ENCODE peak calls at places on chromosomes 1 and 21, in eight cellular contexts. N, Y, T, J, O, M, X and C are unnamed samples.

GRCh38 chr1:43143441-43143888 is 28.6 kb downstream of the EBNA1BP2 start:
- DNase-seq in Y (peak), M (no peak), O (no peak), T (no peak), N (no peak), J (no peak), X (no peak), C (no peak)

GRCh38 chr21:36200089-36200561 is 43.5 kb downstream of the DOP1B start:
- DNase-seq in T (no peak), M (no peak), J (no peak), N (no peak), O (no peak), X (no peak), Y (no peak), C (no peak)

GRCh38 chr1:55285849-55286248 is 70.7 kb upstream of the USP24 start:
- DNase-seq in Y (no peak), J (no peak), X (no peak), N (no peak), T (no peak), M (no peak), O (no peak), C (no peak)

GRCh38 chr1:110040548-110040947 is 6.1 kb downstream of the STRIP1 start:
- DNase-seq in O (no peak), N (no peak), M (no peak), X (no peak), Y (no peak), J (no peak), T (no peak), C (no peak)

GRCh38 chr1:105591681-105592080 is 1464.8 kb upstream of the PRMT6 start:
- DNase-seq in T (no peak), Y (no peak), N (no peak), O (no peak), M (no peak), X (no peak), J (no peak), C (no peak)

GRCh38 chr1:116067564-116067887 is 43.7 kb upstream of the MAB21L3 start:
- DNase-seq in T (no peak), M (no peak), O (peak), J (peak), Y (no peak), X (no peak), N (peak), C (peak)

GRCh38 chr21:45870851-45871615 is 110.5 kb upstream of the COL6A1 start:
- DNase-seq in X (no peak), M (no peak), N (no peak), J (no peak), T (no peak), O (no peak), Y (no peak), C (no peak)

GRCh38 chr1:209250970-209251636 is 332.4 kb upstream of the CAMK1G start:
- DNase-seq in M (no peak), X (no peak), T (no peak), N (no peak), Y (no peak), J (no peak), O (no peak), C (peak)

GRCh38 chr1:103525114-103525606 is 339 bp upstream of the RNPC3 start:
- DNase-seq in O (no peak), X (peak), T (no peak), J (peak), M (no peak), Y (no peak), N (no peak), C (peak)

GRCh38 chr1:65724151-65724550 is 68.5 kb upstream of the PDE4B start:
- DNase-seq in T (no peak), M (no peak), O (no peak), J (no peak), X (no peak), N (no peak), Y (no peak), C (no peak)

GRCh38 chr1:19646366-19646765 is 2.3 kb downstream of the NBL1 start:
- DNase-seq in O (no peak), X (no peak), Y (no peak), N (no peak), T (no peak), J (no peak), M (no peak), C (no peak)

GRCh38 chr1:218351617-218352438 is 6.7 kb downstream of the TGFB2 start:
- DNase-seq in T (no peak), N (no peak), J (no peak), M (no peak), Y (no peak), X (peak), O (peak), C (peak)

GRCh38 chr1:18836654-18837053 is 22.8 kb downstream of the TAS1R2 start:
- DNase-seq in N (no peak), M (no peak), O (no peak), T (no peak), X (no peak), Y (no peak), J (no peak), C (no peak)

GRCh38 chr21:18725653-18726052 is 322.1 kb upstream of the TMPRSS15 start:
- DNase-seq in N (no peak), T (no peak), M (no peak), X (no peak), O (no peak), Y (peak), J (no peak), C (no peak)

GRCh38 chr1:61589382-61589765 is 135.6 kb downstream of the TM2D1 start:
- DNase-seq in M (no peak), X (peak), Y (no peak), N (no peak), J (no peak), O (no peak), T (no peak), C (no peak)

GRCh38 chr1:243230914-243231313 is 24.2 kb downstream of the CEP170 start:
- DNase-seq in O (no peak), J (no peak), Y (no peak), X (no peak), T (no peak), N (no peak), M (no peak), C (no peak)

GRCh38 chr1:203166192-203166940 is 9.3 kb downstream of the MYBPH start:
- DNase-seq in J (no peak), X (no peak), M (no peak), N (no peak), O (no peak), Y (no peak), T (no peak), C (no peak)

GRCh38 chr1:197731449-197731848 is 43.8 kb downstream of the DENND1B start:
- DNase-seq in T (no peak), O (no peak), M (no peak), X (no peak), J (no peak), Y (no peak), N (no peak), C (no peak)

GRCh38 chr1:11000526-11000925 is 11.9 kb upstream of the TARDBP start:
- DNase-seq in T (no peak), Y (no peak), M (no peak), N (no peak), X (no peak), O (no peak), J (no peak), C (no peak)

GRCh38 chr1:36752891-36753361 is 270.2 kb upstream of the CSF3R start:
- DNase-seq in T (no peak), N (no peak), J (no peak), Y (no peak), M (no peak), X (no peak), O (no peak), C (no peak)

GRCh38 chr1:119217429-119217828 is 77.0 kb upstream of the WARS2 start:
- DNase-seq in T (no peak), N (no peak), X (no peak), Y (no peak), O (no peak), J (no peak), M (no peak), C (no peak)
- TF ChIP-seq CTCF in T (no peak), N (no peak), X (no peak), Y (no peak), O (no peak), J (no peak), M (no peak), C (no peak)

GRCh38 chr21:33325222-33326067 is 675 bp downstream of the IFNAR1 start:
- DNase-seq in X (peak), M (peak), T (peak), N (no peak), O (peak), J (peak), Y (peak), C (peak)
- TF ChIP-seq CTCF in X (peak), M (no peak), T (no peak), N (no peak), O (no peak), J (no peak), Y (no peak), C (no peak)

GRCh38 chr21:22120616-22121266 is 1122.5 kb downstream of the NCAM2 start:
- DNase-seq in X (no peak), J (no peak), O (no peak), Y (no peak), M (no peak), N (no peak), T (no peak), C (no peak)
- TF ChIP-seq CTCF in X (no peak), J (no peak), O (peak), Y (peak), M (no peak), N (no peak), T (peak), C (peak)

GRCh38 chr1:68384872-68385390 is 64.8 kb downstream of the RPE65 start:
- DNase-seq in M (no peak), X (no peak), T (no peak), Y (no peak), O (peak), J (no peak), N (peak), C (peak)
- TF ChIP-seq CTCF in M (no peak), X (no peak), T (no peak), Y (no peak), O (no peak), J (no peak), N (no peak), C (no peak)

GRCh38 chr1:98457212-98457611 is 204.3 kb upstream of the SNX7 start:
- DNase-seq in N (no peak), X (no peak), M (no peak), T (no peak), Y (no peak), J (no peak), O (no peak), C (no peak)

GRCh38 chr1:98454666-98455065 is 206.9 kb upstream of the SNX7 start:
- DNase-seq in N (no peak), O (no peak), J (no peak), T (no peak), X (no peak), Y (no peak), M (no peak), C (no peak)

GRCh38 chr1:98452162-98452561 is 209.4 kb upstream of the SNX7 start:
- DNase-seq in O (no peak), X (no peak), T (no peak), M (no peak), N (no peak), Y (no peak), J (no peak), C (no peak)
- TF ChIP-seq CTCF in O (no peak), X (no peak), T (no peak), M (no peak), N (no peak), Y (no peak), J (no peak), C (no peak)

GRCh38 chr1:220879509-220880366 is 495 bp downstream of the HLX start:
- DNase-seq in T (no peak), O (no peak), M (no peak), N (no peak), J (no peak), X (peak), Y (peak), C (peak)

GRCh38 chr1:220880367-220880680 is 1.1 kb downstream of the HLX start:
- DNase-seq in Y (no peak), O (no peak), N (no peak), M (no peak), J (no peak), T (no peak), X (no peak), C (no peak)

GRCh38 chr1:220879090-220879508 is at the start of gene HLX:
- DNase-seq in Y (peak), M (peak), X (peak), J (peak), N (peak), O (peak), T (no peak), C (peak)

GRCh38 chr1:220881918-220882891 is 3.0 kb downstream of the HLX start:
- DNase-seq in N (no peak), T (no peak), Y (peak), X (no peak), J (no peak), O (no peak), M (no peak), C (no peak)

GRCh38 chr1:220880726-220881506 is 1.7 kb downstream of the HLX start:
- DNase-seq in N (no peak), Y (peak), O (no peak), M (no peak), X (peak), J (no peak), T (no peak), C (peak)
- TF ChIP-seq CTCF in N (no peak), Y (no peak), O (no peak), M (no peak), X (no peak), J (no peak), T (no peak), C (no peak)

DNA sequence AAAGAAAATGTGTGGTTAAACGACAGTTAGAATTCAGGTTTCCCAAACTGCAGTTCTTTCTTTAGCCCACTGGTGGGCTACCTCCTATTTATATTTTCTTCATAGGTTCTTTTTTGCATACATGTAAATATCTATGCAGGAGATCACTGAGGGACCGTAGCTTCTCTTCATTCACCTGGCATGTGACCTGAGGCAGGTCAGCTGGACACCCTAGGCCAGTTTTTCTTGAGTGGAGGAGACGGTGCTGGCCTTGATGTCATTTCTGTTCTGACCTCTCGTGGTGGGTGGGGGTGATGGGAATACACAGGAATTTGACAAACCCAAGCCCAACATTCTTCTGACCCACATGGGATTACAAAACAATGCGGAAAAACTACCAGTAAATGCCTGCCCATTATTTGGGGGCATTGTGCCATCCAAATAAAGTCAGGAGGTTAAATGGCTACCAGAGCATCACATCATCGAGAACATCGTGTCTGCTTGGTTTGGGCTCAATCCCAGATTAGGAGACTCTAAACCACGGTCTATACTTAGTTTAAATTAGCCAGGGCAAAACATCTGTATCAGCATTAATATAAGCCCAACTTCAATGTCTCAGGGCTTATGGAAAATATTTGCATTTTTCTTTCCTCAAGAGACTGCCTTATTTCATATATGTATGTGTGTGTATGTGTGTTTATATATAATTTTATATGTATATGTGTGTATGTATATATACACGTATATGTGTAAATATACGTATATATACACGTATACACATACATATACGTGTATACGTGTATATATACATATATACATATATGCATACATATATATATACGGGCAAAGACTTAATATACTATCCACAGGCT is 7.4 kb upstream of the IRF2BP2 start:
- DNase-seq in Y (no peak), M (peak), J (no peak), N (no peak), T (no peak), X (no peak), O (no peak), C (peak)
- TF ChIP-seq CTCF in Y (peak), M (no peak), J (no peak), N (no peak), T (peak), X (no peak), O (peak), C (peak)

DNA sequence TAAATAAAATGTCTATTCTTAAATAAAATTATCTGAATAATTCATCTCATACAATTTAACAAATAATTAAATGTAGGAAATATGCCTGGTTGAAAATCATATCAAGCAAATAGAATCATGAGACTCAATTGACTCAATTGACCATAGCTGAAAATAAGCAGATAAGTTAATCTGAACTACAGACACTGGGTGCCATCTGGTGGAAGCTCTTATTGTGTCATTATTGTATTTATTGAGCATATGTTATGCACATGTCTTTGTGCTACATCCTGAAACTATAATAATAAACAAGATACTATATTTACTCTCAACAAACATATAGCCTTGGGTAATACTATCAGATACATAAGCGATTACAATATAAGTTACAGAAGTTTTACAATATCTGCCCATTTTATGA is 41.0 kb downstream of the BRINP3 start:
- DNase-seq in M (no peak), T (no peak), N (no peak), X (no peak), J (no peak), O (peak), Y (no peak), C (peak)
- TF ChIP-seq CTCF in M (no peak), T (peak), N (peak), X (no peak), J (no peak), O (peak), Y (no peak), C (peak)

DNA sequence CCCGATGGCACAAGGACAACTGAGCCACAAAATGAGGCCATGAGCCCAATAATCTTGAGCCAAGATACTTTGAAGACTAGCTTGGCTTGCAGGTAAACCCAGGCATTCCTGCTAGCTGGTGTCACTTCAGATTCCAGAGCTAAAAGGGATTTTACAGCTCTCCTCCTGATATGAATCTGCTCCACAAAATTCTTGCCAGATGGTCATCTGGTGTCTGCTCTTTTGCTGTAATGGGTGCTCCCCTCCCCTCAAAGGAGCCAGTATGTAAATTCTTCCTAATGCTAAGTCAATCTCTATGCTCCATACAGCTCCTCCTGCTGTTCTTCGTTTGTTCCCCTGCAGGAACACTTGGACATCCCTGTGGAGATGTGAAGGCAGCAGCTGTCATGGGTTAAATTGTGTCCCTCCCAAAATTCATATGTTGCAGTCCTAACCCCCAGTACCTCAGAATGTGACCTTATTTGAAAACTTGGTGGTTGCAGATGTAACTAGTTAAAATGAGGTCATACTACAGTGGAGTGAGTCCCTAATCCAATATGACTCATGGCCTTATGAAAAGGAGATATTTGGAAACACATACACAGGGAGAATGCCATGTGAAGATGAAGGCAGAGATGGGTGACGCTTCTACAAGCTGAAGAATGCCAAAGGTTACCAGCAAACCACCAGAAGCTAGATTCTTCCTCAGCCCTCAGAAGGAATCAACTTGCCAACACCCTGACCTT is 180.6 kb upstream of the PALMD start:
- DNase-seq in N (peak), O (peak), Y (no peak), T (no peak), M (no peak), J (no peak), X (no peak), C (peak)
- TF ChIP-seq CTCF in N (no peak), O (peak), Y (no peak), T (no peak), M (no peak), J (no peak), X (no peak), C (no peak)